ENCODE peak calls at places on chromosome 22, in seven cellular contexts. J is CD8-positive, alpha-beta memory T cell; O is skeletal muscle cell; R is cardiac muscle cell; Y is astrocyte of the cerebellum; L is activated T-helper 1 cell treated with anti-CD3 and anti-CD28 coated beads, Interleukin-12 subunit alpha, Interleukin-12 subunit beta, Interleukin-2, Interleukin-4 antibody, amounts not matched to agents 30 ng/mL and 10 ng/mL and 1 ng/mL, durations not matched to agents 14 hours and 24 hours and 36 hours; V is stimulated activated CD4-positive, alpha-beta T cell treated with anti-CD3 and anti-CD28 coated beads, Interleukin-12 subunit alpha, Interleukin-12 subunit beta, amount 100 ng/mL, for 4 hours. N is an unnamed sample.

GRCh38 chr22:28075260-28075981 is 156.4 kb upstream of the PITPNB start:
- DNase-seq in J (no peak), O (peak), R (no peak), Y (peak), L (no peak), V (no peak), N (peak)

GRCh38 chr22:50087646-50088045 is 2.2 kb upstream of the MOV10L1 start:
- DNase-seq in J (no peak), O (no peak), R (no peak), Y (no peak), L (no peak), V (no peak), N (no peak)

GRCh38 chr22:22907551-22908494 is 20.2 kb downstream of the IGLL5 start:
- DNase-seq in J (no peak), O (no peak), R (no peak), Y (no peak), L (no peak), V (no peak), N (no peak)

GRCh38 chr22:17672417-17672991 is 33.9 kb downstream of the BCL2L13 start:
- DNase-seq in J (no peak), O (no peak), R (no peak), Y (peak), L (no peak), V (no peak), N (peak)

GRCh38 chr22:19610518-19611253 is 86.5 kb upstream of the CLDN5 start:
- DNase-seq in J (no peak), O (no peak), R (no peak), Y (no peak), L (no peak), V (no peak), N (no peak)

GRCh38 chr22:26725012-26725676 is 67.8 kb downstream of the MIAT start:
- DNase-seq in J (no peak), O (no peak), R (no peak), Y (no peak), L (no peak), V (no peak), N (peak)

GRCh38 chr22:20533879-20534265 is 26.5 kb downstream of the MED15 start:
- DNase-seq in J (no peak), O (no peak), R (no peak), Y (no peak), L (no peak), V (no peak), N (no peak)

GRCh38 chr22:30113494-30113893 is 33.2 kb downstream of the HORMAD2 start:
- DNase-seq in J (no peak), O (no peak), R (no peak), Y (no peak), L (no peak), V (no peak), N (no peak)

GRCh38 chr22:31739795-31740201 is 10.1 kb downstream of the PRR14L start:
- DNase-seq in J (no peak), O (no peak), R (no peak), Y (no peak), L (no peak), V (no peak), N (no peak)

GRCh38 chr22:36324414-36324813 is 63.4 kb downstream of the MYH9 start:
- DNase-seq in J (no peak), O (no peak), R (no peak), Y (no peak), L (no peak), V (no peak), N (no peak)

GRCh38 chr22:44668190-44668885 is 33.7 kb upstream of the PRR5 start:
- DNase-seq in J (peak), O (no peak), R (peak), Y (no peak), L (peak), V (peak), N (no peak)

GRCh38 chr22:38973289-38974169 is 8.6 kb upstream of the APOBEC3B start:
- DNase-seq in J (peak), O (no peak), R (peak), Y (no peak), L (peak), V (peak), N (no peak)

GRCh38 chr22:36948273-36949055 is 35.0 kb downstream of the CSF2RB start:
- DNase-seq in J (no peak), O (no peak), R (no peak), Y (no peak), L (no peak), V (no peak), N (no peak)